ENCODE peak calls at places on chromosomes 12 and 14, in six cellular contexts. F is neuronal stem cell, H is mesenchymal stem cell, N is H9, J is trophoblast cell, K is H1. B is an unnamed sample. For H3K4me1, the result is how much of the 10 kb centered on the place peaks cover.

GRCh38 chr14:27392153-27392552 is 794.3 kb upstream of the NOVA1 start:
- DNase-seq in H (peak), N (no peak), K (no peak), J (no peak), F (no peak), B (peak)

GRCh38 chr14:55133416-55133815 is 4.4 kb downstream of the LGALS3 start:
- DNase-seq in N (no peak), J (peak), K (no peak), F (no peak), H (peak), B (no peak)

GRCh38 chr14:59363545-59364226 is 101.5 kb downstream of the GPR135 start:
- DNase-seq in K (no peak), J (no peak), F (no peak), H (no peak), N (no peak), B (no peak)

GRCh38 chr14:71165121-71165574 is 257.9 kb downstream of the PCNX1 start:
- DNase-seq in J (peak), K (no peak), N (no peak), H (peak), F (no peak), B (peak)

GRCh38 chr12:90064759-90065158 is 356.1 kb upstream of the ATP2B1 start:
- DNase-seq in K (no peak), H (no peak), N (no peak), J (no peak), F (no peak), B (no peak)

GRCh38 chr12:80593766-80594165 is 113.7 kb upstream of the MYF6 start:
- DNase-seq in J (no peak), F (no peak), N (no peak), H (peak), K (no peak), B (peak)

GRCh38 chr14:90491868-90492560 is 95.2 kb downstream of the CALM1 start:
- DNase-seq in J (no peak), K (no peak), N (no peak), F (no peak), H (no peak), B (no peak)

GRCh38 chr14:32841698-32842097 is 97.0 kb upstream of the NPAS3 start:
- DNase-seq in F (no peak), H (no peak), K (no peak), J (no peak), N (no peak), B (no peak)

GRCh38 chr14:87522575-87522974 is 470.4 kb downstream of the GALC start:
- DNase-seq in K (peak), H (no peak), J (no peak), F (no peak), N (peak), B (peak)

GRCh38 chr14:33617154-33617553 is 333.7 kb downstream of the EGLN3 start:
- DNase-seq in H (peak), J (no peak), K (no peak), N (no peak), F (no peak), B (no peak)

GRCh38 chr12:88579941-88580871 is at the start of gene KITLG:
- DNase-seq in H (peak), K (peak), F (peak), J (peak), N (peak), B (peak)

GRCh38 chr12:27896419-27896990 is 76.0 kb downstream of the PTHLH start:
- DNase-seq in K (no peak), H (no peak), F (no peak), J (no peak), N (no peak), B (no peak)

GRCh38 chr12:132503611-132504204 is 13.8 kb downstream of the FBRSL1 start:
- DNase-seq in N (no peak), K (no peak), F (no peak), J (no peak), H (no peak), B (no peak)

GRCh38 chr12:8912910-8913309 is 1.4 kb upstream of the PHC1 start:
- DNase-seq in J (peak), N (peak), F (no peak), K (no peak), H (no peak), B (peak)

GRCh38 chr12:132429932-132430643 is 59.9 kb upstream of the FBRSL1 start:
- DNase-seq in N (peak), H (no peak), F (no peak), K (no peak), J (no peak), B (peak)

GRCh38 chr12:88448337-88448944 is 131.8 kb downstream of the KITLG start:
- DNase-seq in J (no peak), F (no peak), H (no peak), N (no peak), K (no peak), B (peak)

GRCh38 chr14:22614240-22614799 is 16.2 kb downstream of the ABHD4 start:
- DNase-seq in H (peak), K (no peak), F (no peak), J (peak), N (no peak), B (peak)

GRCh38 chr14:67763158-67763822 is 53.1 kb downstream of the ZFYVE26 start:
- DNase-seq in N (no peak), J (peak), F (no peak), H (no peak), K (no peak), B (no peak)

GRCh38 chr14:29930283-29930682 is 2.6 kb upstream of the PRKD1 start:
- DNase-seq in N (no peak), K (no peak), J (no peak), F (no peak), H (peak), B (peak)

GRCh38 chr12:25725874-25726273 is 172.8 kb upstream of the LMNTD1 start:
- DNase-seq in H (peak), J (no peak), K (no peak), F (no peak), N (no peak), B (no peak)

GRCh38 chr14:58547649-58548048 is 90.1 kb upstream of the DACT1 start:
- DNase-seq in H (no peak), F (no peak), J (no peak), N (no peak), K (no peak), B (no peak)

GRCh38 chr12:5489760-5490432 is 58.0 kb downstream of the NTF3 start:
- DNase-seq in F (no peak), N (no peak), J (no peak), K (no peak), H (no peak), B (no peak)
- H4K8ac ChIP-seq in F (no peak), N (no peak), J (no peak), K (no peak), H (no peak), B (no peak)

DNA sequence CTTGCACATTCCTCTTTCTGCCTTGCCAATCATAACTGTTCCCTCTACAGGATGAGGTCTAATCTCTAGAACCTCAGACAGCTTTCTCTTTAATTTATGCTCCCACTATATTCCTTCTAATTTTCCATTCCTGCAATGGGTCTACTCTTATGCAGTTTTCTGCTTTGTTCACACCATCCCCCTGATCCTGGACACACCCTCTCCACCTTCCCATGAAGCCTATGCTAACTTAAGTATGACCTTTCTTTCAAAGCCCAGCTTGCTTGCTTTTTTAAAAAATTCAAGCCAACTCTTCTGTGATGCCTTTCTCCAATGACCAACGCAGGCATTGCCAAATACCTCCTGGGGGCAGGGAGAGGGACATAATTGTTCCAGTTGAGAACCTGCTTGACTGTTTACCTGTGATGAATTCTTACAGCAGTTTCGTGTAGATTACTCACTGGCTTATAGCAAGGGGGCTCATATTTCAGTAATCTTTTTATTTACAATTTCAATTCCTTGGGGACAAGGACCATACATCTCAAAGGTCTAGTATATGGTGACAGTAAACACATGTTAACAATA is 7.8 kb downstream of the SLC38A1 start:
- DNase-seq in F (no peak), J (peak), K (no peak), N (no peak), H (no peak), B (no peak)
- H3K4me1 ChIP-seq in F (under half), J (under half), K (under half), N (under half), H (under half), B (under half)

DNA sequence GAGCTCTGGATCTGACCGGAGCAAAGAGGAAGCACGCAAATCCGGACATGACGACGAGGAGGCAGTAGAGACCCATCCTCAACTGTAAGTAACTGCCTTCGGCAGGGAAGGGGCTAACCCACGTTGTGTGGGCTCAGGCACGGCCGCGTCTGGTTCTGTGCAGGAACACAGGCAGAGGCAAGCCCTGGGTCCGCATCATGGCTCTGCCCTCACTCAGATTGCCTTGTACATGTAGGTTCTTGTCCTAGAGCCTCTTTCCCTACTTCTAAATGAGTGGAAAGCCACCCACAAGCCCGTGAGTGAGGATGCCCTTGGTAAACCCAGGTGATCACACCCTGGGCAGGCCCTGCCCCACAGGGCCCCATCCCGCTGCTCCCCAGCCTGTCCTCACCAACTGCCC is 8.9 kb upstream of the RPLP0 start:
- DNase-seq in J (no peak), F (no peak), K (no peak), N (no peak), H (no peak), B (no peak)
- H4K8ac ChIP-seq in J (no peak), F (no peak), K (no peak), N (no peak), H (peak), B (no peak)

DNA sequence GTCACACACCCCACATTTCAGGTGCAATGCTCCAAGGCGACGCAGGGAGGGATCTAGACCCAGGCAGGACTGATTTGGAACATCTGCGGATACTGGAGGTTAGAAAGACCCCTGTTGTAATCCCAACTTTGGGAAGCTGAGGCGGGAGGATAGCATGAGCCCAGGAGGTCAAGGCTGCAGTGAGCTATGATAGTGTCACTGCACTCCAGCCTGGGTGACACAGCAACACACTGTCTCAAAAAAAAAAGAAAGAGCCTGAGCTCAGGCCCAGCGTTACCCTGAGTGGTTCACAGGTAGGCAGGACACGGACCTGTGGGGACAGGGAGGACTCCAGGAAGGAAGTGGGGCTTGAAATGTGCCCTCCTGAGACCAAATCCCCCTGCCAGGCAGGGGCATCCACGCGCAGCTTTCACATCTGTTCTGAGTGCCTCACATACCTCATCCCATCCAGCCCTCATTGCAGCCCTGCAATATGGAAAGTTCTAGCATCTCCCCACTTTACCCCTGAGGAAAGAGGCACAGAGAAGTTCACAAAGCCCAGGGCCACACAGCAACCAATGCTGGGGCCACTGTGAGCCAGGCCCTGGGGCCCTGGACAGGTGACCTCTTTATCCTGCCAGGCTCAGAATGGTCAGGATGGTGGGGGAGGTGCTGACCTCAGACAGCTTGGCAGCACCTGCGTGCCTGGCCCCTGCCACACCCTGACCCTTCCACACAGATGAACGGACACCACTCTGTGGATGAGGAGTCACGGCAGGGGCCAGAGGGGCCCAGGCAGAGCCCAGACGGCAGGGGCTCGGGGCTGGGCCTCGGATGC is 34.1 kb downstream of the CCDC85C start:
- DNase-seq in N (no peak), F (no peak), K (no peak), J (no peak), H (no peak), B (no peak)
- H3K4me1 ChIP-seq in N (under half), F (half or more), K (half or more), J (half or more), H (half or more), B (under half)

GRCh38 chr12:11719678-11720099 is 70.2 kb downstream of the ETV6 start:
- DNase-seq in K (peak), N (peak), J (peak), F (no peak), H (peak), B (peak)
- H4K8ac ChIP-seq in K (no peak), N (no peak), J (peak), F (no peak), H (peak), B (no peak)

DNA sequence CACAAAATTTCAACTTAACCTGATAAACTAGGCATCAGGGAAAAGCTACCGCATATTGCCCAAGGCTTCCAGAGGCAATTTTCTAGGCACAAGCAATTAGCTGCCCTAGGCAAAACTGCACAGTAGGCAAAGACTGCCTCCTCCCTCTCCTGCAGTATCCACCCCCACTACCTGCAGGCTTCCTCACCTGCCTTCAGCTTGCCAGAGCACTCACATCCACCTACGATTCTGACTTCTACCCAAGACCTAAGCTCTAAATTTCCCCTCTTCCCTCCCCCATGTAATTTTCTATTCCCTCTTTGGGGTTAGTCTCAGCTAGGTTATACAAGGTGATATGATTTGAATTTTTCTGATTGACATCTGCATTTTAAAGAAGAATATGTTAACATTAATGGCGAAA is 21.9 kb upstream of the CCDC196 start:
- DNase-seq in N (no peak), H (no peak), F (no peak), J (no peak), K (no peak), B (no peak)
- H3K4me1 ChIP-seq in N (under half), H (under half), F (under half), J (under half), K (under half), B (under half)

GRCh38 chr12:76026643-76027063 is 4.9 kb downstream of the PHLDA1 start:
- DNase-seq in H (peak), F (no peak), K (no peak), J (no peak), N (no peak), B (no peak)
- H4K8ac ChIP-seq in H (peak), F (no peak), K (no peak), J (no peak), N (no peak), B (no peak)

GRCh38 chr12:57885207-57885606 is 38.7 kb upstream of the CTDSP2 start:
- DNase-seq in K (no peak), H (no peak), N (no peak), F (no peak), J (no peak), B (no peak)
- H3K4me1 ChIP-seq in K (under half), H (under half), N (under half), F (under half), J (under half), B (under half)

GRCh38 chr14:61928300-61928699 is 166.1 kb downstream of the SNAPC1 start:
- DNase-seq in N (no peak), H (no peak), J (no peak), K (no peak), F (no peak), B (no peak)

GRCh38 chr14:61927521-61927920 is 165.3 kb downstream of the SNAPC1 start:
- DNase-seq in J (peak), K (no peak), N (no peak), F (no peak), H (peak), B (peak)

GRCh38 chr14:61925043-61925442 is 162.8 kb downstream of the SNAPC1 start:
- DNase-seq in J (no peak), K (no peak), F (no peak), N (peak), H (peak), B (peak)

GRCh38 chr14:61927015-61927414 is 164.8 kb downstream of the SNAPC1 start:
- DNase-seq in N (no peak), F (no peak), H (peak), J (peak), K (no peak), B (peak)

GRCh38 chr14:61925732-61926445 is 163.7 kb downstream of the SNAPC1 start:
- DNase-seq in F (no peak), J (no peak), N (no peak), H (peak), K (no peak), B (no peak)
- H4K8ac ChIP-seq in F (no peak), J (no peak), N (no peak), H (no peak), K (no peak), B (no peak)

DNA sequence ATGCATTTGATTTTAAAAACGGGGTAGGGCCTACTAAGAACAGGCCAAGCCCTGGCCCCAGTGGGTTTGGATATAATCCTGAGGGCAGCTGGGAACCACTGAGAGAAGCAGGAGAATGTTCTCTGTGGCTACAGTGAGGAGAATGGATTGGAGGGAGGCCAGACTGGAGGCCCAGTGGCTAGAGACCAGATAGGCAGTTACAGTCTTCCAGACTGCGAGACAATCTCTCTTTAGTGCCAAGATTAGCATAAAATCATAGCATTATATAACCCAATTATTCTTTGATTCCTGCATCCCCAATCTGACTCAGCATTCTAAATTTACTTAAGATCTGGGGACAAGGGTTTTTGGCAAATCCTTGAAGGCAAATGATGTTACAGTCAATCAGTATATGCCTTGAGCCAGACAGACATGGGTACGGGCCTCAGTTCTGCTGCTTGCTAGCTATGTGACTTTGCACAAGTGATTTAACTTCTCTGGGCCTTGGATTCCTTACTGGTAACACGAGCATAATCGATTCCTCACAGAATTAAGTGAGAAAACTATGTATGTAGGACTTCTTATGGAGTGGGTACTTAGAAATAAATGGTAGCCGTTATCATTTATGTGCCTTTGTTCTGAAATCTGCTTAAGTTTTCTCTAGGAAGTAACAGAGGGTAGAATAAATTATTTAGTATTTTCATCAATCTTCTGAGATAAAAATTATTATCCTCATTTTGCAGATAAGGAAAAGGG is 18.3 kb downstream of the NINJ2 start:
- DNase-seq in H (no peak), K (no peak), F (no peak), J (no peak), N (no peak), B (no peak)
- H3K4me1 ChIP-seq in H (under half), K (under half), F (under half), J (under half), N (under half), B (under half)